ENCODE peak calls at places on chromosome X, in five cellular contexts. E, N, D, U and G are unnamed samples.

GRCh38 chrX:2878563-2878962 is 49.8 kb downstream of the GYG2 start:
- DNase-seq in D (no peak), N (no peak), U (no peak), E (no peak), G (no peak)

GRCh38 chrX:66012094-66012534 is 27.8 kb downstream of the VSIG4 start:
- DNase-seq in E (no peak), U (no peak), N (no peak), D (peak), G (no peak)

GRCh38 chrX:19964017-19964710 is 26.7 kb downstream of the BCLAF3 start:
- DNase-seq in E (no peak), U (no peak), D (no peak), N (peak), G (no peak)

GRCh38 chrX:24276011-24276410 is 37.9 kb downstream of the SUPT20HL2 start:
- DNase-seq in N (no peak), D (no peak), U (no peak), E (peak), G (no peak)

GRCh38 chrX:68018248-68019203 is 414.8 kb downstream of the OPHN1 start:
- DNase-seq in E (peak), U (peak), N (peak), D (no peak), G (no peak)

GRCh38 chrX:53262918-53263394 is 18.4 kb downstream of the IQSEC2 start:
- DNase-seq in D (no peak), N (peak), E (no peak), U (no peak), G (no peak)

GRCh38 chrX:28888421-28888820 is 301.2 kb downstream of the IL1RAPL1 start:
- DNase-seq in N (peak), D (no peak), E (no peak), U (no peak), G (no peak)

GRCh38 chrX:87580862-87581261 is 63.3 kb downstream of the KLHL4 start:
- DNase-seq in D (no peak), U (no peak), E (no peak), N (no peak), G (no peak)

GRCh38 chrX:130771648-130772312 is 131.2 kb downstream of the ENOX2 start:
- DNase-seq in E (no peak), D (no peak), N (no peak), U (no peak), G (no peak)

GRCh38 chrX:155056877-155057792 is 13.8 kb downstream of the CMC4 start:
- DNase-seq in E (peak), N (peak), U (peak), D (peak), G (peak)

GRCh38 chrX:128754130-128754529 is 701.9 kb upstream of the ACTRT1 start:
- DNase-seq in D (no peak), E (no peak), U (no peak), N (no peak), G (no peak)

GRCh38 chrX:47749185-47749967 is 87.3 kb upstream of the ZNF81 start:
- DNase-seq in U (no peak), D (no peak), N (peak), E (no peak), G (no peak)

GRCh38 chrX:111857534-111857933 is 18.4 kb upstream of the TRPC5OS start:
- DNase-seq in N (no peak), U (no peak), E (no peak), D (no peak), G (no peak)

GRCh38 chrX:19990225-19990518 is 689 bp downstream of the BCLAF3 start:
- DNase-seq in D (no peak), U (peak), E (no peak), N (no peak), G (no peak)

GRCh38 chrX:153722704-153723350 is 1.4 kb downstream of the BCAP31 start:
- DNase-seq in N (no peak), U (no peak), E (no peak), D (no peak), G (no peak)

GRCh38 chrX:104972737-104973136 is 247.8 kb downstream of the TEX13A start:
- DNase-seq in D (no peak), E (no peak), N (no peak), U (no peak), G (no peak)

GRCh38 chrX:7514871-7515599 is 327.9 kb upstream of the VCX start:
- DNase-seq in D (no peak), N (no peak), E (no peak), U (no peak), G (no peak)

GRCh38 chrX:134158821-134159512 is 78.0 kb upstream of the CCDC160 start:
- DNase-seq in E (no peak), D (no peak), U (no peak), N (no peak), G (no peak)

GRCh38 chrX:155115174-155115830 is 44.0 kb downstream of the BRCC3 start:
- DNase-seq in U (no peak), N (no peak), D (no peak), E (no peak), G (no peak)

GRCh38 chrX:105552395-105552794 is 269.9 kb upstream of the NRK start:
- DNase-seq in D (no peak), U (no peak), E (no peak), N (peak), G (no peak)

GRCh38 chrX:119488749-119489148 is 20.5 kb downstream of the SLC25A5 start:
- DNase-seq in U (peak), D (peak), E (peak), N (peak), G (no peak)

GRCh38 chrX:38192007-38192625 is 28.6 kb downstream of the SRPX start:
- DNase-seq in E (peak), D (peak), N (peak), U (no peak), G (no peak)

GRCh38 chrX:5681159-5681558 is 547.5 kb downstream of the NLGN4X start:
- DNase-seq in U (no peak), D (no peak), E (no peak), N (peak), G (no peak)

GRCh38 chrX:110509778-110510510 is 151.3 kb downstream of the RTL9 start:
- DNase-seq in U (no peak), D (no peak), N (peak), E (no peak), G (no peak)

GRCh38 chrX:131621650-131622049 is 77.8 kb downstream of the OR13H1 start:
- DNase-seq in D (no peak), N (peak), E (no peak), U (no peak), G (no peak)

GRCh38 chrX:31223817-31224216 is 152.0 kb upstream of the FTHL17 start:
- DNase-seq in D (no peak), N (peak), E (no peak), U (no peak), G (no peak)

GRCh38 chrX:20857746-20858145 is 516.5 kb upstream of the CNKSR2 start:
- DNase-seq in E (no peak), N (peak), U (peak), D (no peak), G (no peak)

GRCh38 chrX:144849141-144849540 is 398.2 kb upstream of the SPANXN1 start:
- DNase-seq in N (no peak), U (no peak), E (no peak), D (no peak), G (no peak)

GRCh38 chrX:73683236-73683859 is 120.4 kb downstream of the CHIC1 start:
- DNase-seq in D (no peak), U (no peak), E (no peak), N (peak), G (no peak)

GRCh38 chrX:45445745-45446412 is 245.2 kb upstream of the DIPK2B start:
- DNase-seq in U (no peak), D (no peak), E (no peak), N (peak), G (no peak)

GRCh38 chrX:23879380-23880090 is 28.2 kb downstream of the APOO start:
- DNase-seq in E (no peak), N (no peak), U (no peak), D (peak), G (no peak)

GRCh38 chrX:2584659-2585470 is 84.1 kb upstream of the DHRSX start:
- DNase-seq in D (no peak), N (no peak), E (no peak), U (no peak), G (no peak)

GRCh38 chrX:107827137-107827831 is 1.6 kb downstream of the MID2 start:
- DNase-seq in U (no peak), D (no peak), E (no peak), N (no peak), G (no peak)

GRCh38 chrX:136496359-136496767 is 1.0 kb upstream of the HTATSF1 start:
- DNase-seq in D (no peak), E (no peak), N (no peak), U (no peak), G (no peak)

GRCh38 chrX:72576161-72576896 is 3.7 kb upstream of the HDAC8 start:
- DNase-seq in E (no peak), N (peak), D (no peak), U (no peak), G (no peak)

GRCh38 chrX:47936224-47936939 is 67.4 kb downstream of the ZNF182 start:
- DNase-seq in N (peak), U (no peak), E (no peak), D (no peak), G (no peak)

GRCh38 chrX:41720125-41720780 is 3.7 kb upstream of the GPR82 start:
- DNase-seq in U (no peak), D (peak), N (peak), E (no peak), G (no peak)

GRCh38 chrX:55119712-55120111 is 30.9 kb downstream of the PAGE2 start:
- DNase-seq in E (no peak), D (no peak), U (no peak), N (peak), G (no peak)